ENCODE peak calls at places on chromosomes 1 and 21, in six cellular contexts. L, R, Y, X, M and W are unnamed samples.

GRCh38 chr1:3483801-3484444 is 29.5 kb downstream of the ARHGEF16 start:
- DNase-seq in X (peak), M (peak), L (no peak), R (no peak), Y (peak), W (peak)

GRCh38 chr1:152928671-152929070 is 18.3 kb upstream of the SPRR5 start:
- DNase-seq in M (no peak), Y (no peak), R (no peak), L (no peak), X (no peak), W (no peak)

GRCh38 chr21:28338906-28339305 is 653.8 kb downstream of the LTN1 start:
- DNase-seq in L (no peak), Y (no peak), M (no peak), R (no peak), X (no peak), W (no peak)

GRCh38 chr1:22111620-22112019 is 31.3 kb downstream of the WNT4 start:
- DNase-seq in X (no peak), L (peak), M (no peak), R (no peak), Y (no peak), W (no peak)

GRCh38 chr1:185373813-185374524 is 56.9 kb upstream of the IVNS1ABP start:
- DNase-seq in L (no peak), X (no peak), Y (no peak), M (no peak), R (no peak), W (no peak)

GRCh38 chr1:20494609-20495311 is 8.8 kb upstream of the CAMK2N1 start:
- DNase-seq in R (no peak), Y (no peak), X (no peak), L (no peak), M (no peak), W (no peak)

GRCh38 chr1:2496087-2496622 is 20.1 kb downstream of the PLCH2 start:
- DNase-seq in R (peak), Y (peak), L (no peak), X (peak), M (no peak), W (peak)

GRCh38 chr1:230299148-230300006 is 126.8 kb downstream of the PGBD5 start:
- DNase-seq in R (no peak), Y (no peak), X (peak), L (peak), M (no peak), W (no peak)

GRCh38 chr1:29901618-29902017 is 665.3 kb downstream of the PTPRU start:
- DNase-seq in X (no peak), L (no peak), R (no peak), M (no peak), Y (no peak), W (no peak)

GRCh38 chr1:33586111-33586510 is 113.7 kb downstream of the ZSCAN20 start:
- DNase-seq in R (no peak), Y (no peak), M (no peak), X (no peak), L (no peak), W (no peak)

GRCh38 chr1:228321895-228322294 is 84.7 kb downstream of the TRIM11 start:
- DNase-seq in X (no peak), L (no peak), M (no peak), R (no peak), Y (no peak), W (no peak)

GRCh38 chr21:26115899-26116298 is 54.7 kb downstream of the APP start:
- DNase-seq in M (no peak), X (no peak), R (no peak), Y (no peak), L (no peak), W (no peak)

GRCh38 chr1:7007902-7008301 is 222.6 kb downstream of the CAMTA1 start:
- DNase-seq in L (no peak), X (no peak), M (no peak), R (no peak), Y (no peak), W (no peak)

GRCh38 chr1:24536391-24536840 is 19.5 kb upstream of the NCMAP start:
- DNase-seq in L (no peak), R (peak), M (peak), X (peak), Y (no peak), W (no peak)

GRCh38 chr1:192580351-192580962 is 4.9 kb downstream of the RGS1 start:
- DNase-seq in M (no peak), L (no peak), R (peak), Y (no peak), X (peak), W (no peak)

GRCh38 chr1:15849775-15850449 is 2.4 kb downstream of the SPEN start:
- DNase-seq in M (peak), R (no peak), L (peak), Y (no peak), X (peak), W (no peak)

GRCh38 chr1:218156602-218157001 is 128.5 kb upstream of the RRP15 start:
- DNase-seq in R (no peak), L (no peak), Y (no peak), X (peak), M (no peak), W (no peak)
- TF ChIP-seq POLR2AphosphoS5 in R (no peak), L (no peak), Y (no peak), X (no peak), M (no peak), W (no peak)

GRCh38 chr1:191022856-191023255 is 545.2 kb upstream of the BRINP3 start:
- DNase-seq in R (no peak), L (no peak), Y (no peak), M (no peak), X (no peak), W (no peak)
- TF ChIP-seq POLR2A in R (no peak), L (no peak), Y (no peak), M (no peak), X (no peak), W (no peak)

GRCh38 chr1:89711140-89711778 is 78.3 kb downstream of the LRRC8C start:
- DNase-seq in L (no peak), Y (no peak), X (no peak), M (no peak), R (no peak), W (no peak)

GRCh38 chr1:89706700-89707012 is 73.7 kb downstream of the LRRC8C start:
- DNase-seq in L (no peak), M (no peak), X (no peak), R (no peak), Y (no peak), W (no peak)

GRCh38 chr1:89710498-89711139 is 77.7 kb downstream of the LRRC8C start:
- DNase-seq in L (no peak), Y (no peak), M (no peak), R (no peak), X (no peak), W (no peak)

GRCh38 chr1:89705901-89706699 is 73.2 kb downstream of the LRRC8C start:
- DNase-seq in X (no peak), Y (no peak), L (no peak), R (peak), M (no peak), W (no peak)

DNA sequence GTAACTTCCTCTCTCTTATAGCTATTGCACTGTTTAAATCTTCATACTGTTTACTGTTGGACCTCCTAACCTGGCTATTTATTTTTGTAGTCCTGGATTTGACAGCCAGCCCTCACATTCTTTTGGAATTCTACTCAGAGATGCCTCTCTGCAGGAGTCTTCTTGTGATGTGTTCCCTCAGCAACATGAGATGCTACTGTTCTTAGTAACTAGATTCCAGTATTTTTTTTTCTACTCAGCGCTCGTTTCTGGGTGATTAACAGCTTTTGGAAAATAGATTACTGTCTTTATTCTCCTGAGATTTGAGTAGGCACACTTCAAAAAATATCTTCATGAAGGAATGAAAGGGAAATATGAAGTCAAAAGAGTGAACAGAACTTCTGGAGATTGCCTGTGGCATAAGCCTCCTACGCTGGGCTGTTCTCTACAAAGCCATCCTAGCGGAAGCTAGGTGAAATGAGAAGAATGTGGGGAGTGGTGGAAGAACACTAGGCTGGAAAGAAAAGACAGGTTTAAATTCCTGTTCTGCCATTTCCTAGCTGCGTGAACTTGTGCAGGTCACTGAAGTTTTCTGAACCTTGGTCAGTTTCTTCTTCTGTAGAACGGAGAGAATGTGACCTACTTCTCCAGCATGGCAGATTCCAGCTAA is 75.9 kb downstream of the LRRC8C start:
- DNase-seq in Y (no peak), M (no peak), R (no peak), X (no peak), L (no peak), W (no peak)
- TF ChIP-seq POLR2AphosphoS5 in Y (no peak), M (no peak), R (no peak), X (no peak), L (no peak), W (no peak)

GRCh38 chr21:44354775-44355771 is 1.7 kb downstream of the TRPM2 start:
- DNase-seq in L (no peak), Y (no peak), X (no peak), M (no peak), R (peak), W (no peak)

GRCh38 chr21:44352253-44352860 is 1.1 kb upstream of the TRPM2 start:
- DNase-seq in M (no peak), Y (no peak), X (no peak), R (no peak), L (no peak), W (no peak)

GRCh38 chr21:44351535-44352252 is 1.7 kb upstream of the TRPM2 start:
- DNase-seq in Y (no peak), R (no peak), X (no peak), L (no peak), M (no peak), W (no peak)

GRCh38 chr21:44353200-44353970 is at the start of gene TRPM2:
- DNase-seq in Y (peak), X (peak), M (peak), R (no peak), L (no peak), W (no peak)

GRCh38 chr21:44354001-44354405 is 582 bp downstream of the TRPM2 start:
- DNase-seq in L (no peak), R (no peak), Y (no peak), X (no peak), M (no peak), W (no peak)
- TF ChIP-seq POLR2A in L (no peak), R (no peak), Y (no peak), X (no peak), M (no peak), W (no peak)

GRCh38 chr21:36156339-36156814 is 247 bp upstream of the DOP1B start:
- DNase-seq in M (peak), Y (peak), R (peak), X (peak), L (peak), W (peak)
- TF ChIP-seq POLR2AphosphoS5 in M (peak), Y (no peak), R (no peak), X (no peak), L (no peak), W (no peak)

GRCh38 chr1:227318003-227318851 is at the start of gene CDC42BPA:
- DNase-seq in Y (peak), X (peak), M (peak), R (no peak), L (peak), W (peak)
- TF ChIP-seq POLR2A in Y (no peak), X (peak), M (no peak), R (no peak), L (peak), W (no peak)

GRCh38 chr1:161019767-161020572 is 982 bp downstream of the F11R start:
- DNase-seq in Y (no peak), R (no peak), M (no peak), X (no peak), L (no peak), W (no peak)
- TF ChIP-seq POLR2AphosphoS5 in Y (no peak), R (no peak), M (no peak), X (no peak), L (peak), W (peak)